ENCODE peak calls at places on chromosomes 12 and 14, in seven cellular contexts. One of them, this sample, is unnamed.

GRCh38 chr14:90599748-90600507 is 203.1 kb downstream of the CALM1 start:
- DNase-seq in ovary: no peak
- DNase-seq in uterus: no peak
- DNase-seq in K562: no peak
- DNase-seq in tibial nerve: no peak
- DNase-seq in body of pancreas: no peak
- DNase-seq in suprapubic skin: no peak
- DNase-seq in this sample: no peak

GRCh38 chr12:91685917-91686316 is 459.7 kb downstream of the BTG1 start:
- DNase-seq in tibial nerve: no peak
- DNase-seq in body of pancreas: no peak
- DNase-seq in suprapubic skin: no peak
- DNase-seq in uterus: no peak
- DNase-seq in K562: no peak
- DNase-seq in ovary: no peak
- DNase-seq in this sample: no peak

GRCh38 chr14:51473808-51474207 is 177.9 kb upstream of the FRMD6 start:
- DNase-seq in uterus: no peak
- DNase-seq in tibial nerve: no peak
- DNase-seq in K562: no peak
- DNase-seq in suprapubic skin: no peak
- DNase-seq in ovary: no peak
- DNase-seq in body of pancreas: no peak
- DNase-seq in this sample: no peak

GRCh38 chr12:109737111-109737510 is 23.5 kb downstream of the FAM222A start:
- DNase-seq in suprapubic skin: no peak
- DNase-seq in tibial nerve: no peak
- DNase-seq in uterus: no peak
- DNase-seq in ovary: no peak
- DNase-seq in K562: no peak
- DNase-seq in body of pancreas: peak; percentile 1
- DNase-seq in this sample: peak; percentile 24

GRCh38 chr12:43060738-43061137 is 471.2 kb upstream of the PRICKLE1 start:
- DNase-seq in K562: peak; percentile 0
- DNase-seq in uterus: no peak
- DNase-seq in body of pancreas: no peak
- DNase-seq in tibial nerve: no peak
- DNase-seq in ovary: no peak
- DNase-seq in suprapubic skin: no peak
- DNase-seq in this sample: no peak

GRCh38 chr14:36519431-36520321 is at the start of gene NKX2-1:
- DNase-seq in K562: no peak
- DNase-seq in ovary: no peak
- DNase-seq in suprapubic skin: no peak
- DNase-seq in tibial nerve: no peak
- DNase-seq in body of pancreas: no peak
- DNase-seq in uterus: no peak
- DNase-seq in this sample: no peak

GRCh38 chr12:131074221-131075083 is 120.7 kb downstream of the ADGRD1 start:
- DNase-seq in body of pancreas: no peak
- DNase-seq in K562: no peak
- DNase-seq in tibial nerve: peak; percentile 83
- DNase-seq in suprapubic skin: peak; percentile 78
- DNase-seq in ovary: peak; percentile 9
- DNase-seq in uterus: peak; percentile 36
- DNase-seq in this sample: no peak

GRCh38 chr14:60349663-60350365 is 100.8 kb downstream of the PPM1A start:
- DNase-seq in suprapubic skin: no peak
- DNase-seq in ovary: peak; percentile 8
- DNase-seq in body of pancreas: peak; percentile 49
- DNase-seq in K562: peak; percentile 61
- DNase-seq in tibial nerve: peak; percentile 49
- DNase-seq in uterus: no peak
- DNase-seq in this sample: no peak

GRCh38 chr14:25132734-25133422 is 82.9 kb upstream of the STXBP6 start:
- DNase-seq in uterus: peak; percentile 53
- DNase-seq in K562: peak; percentile 61
- DNase-seq in suprapubic skin: no peak
- DNase-seq in ovary: peak; percentile 22
- DNase-seq in tibial nerve: no peak
- DNase-seq in body of pancreas: peak; percentile 85
- DNase-seq in this sample: peak; percentile 72

GRCh38 chr14:77053046-77053841 is 24.7 kb upstream of the IRF2BPL start:
- DNase-seq in uterus: peak; percentile 78
- DNase-seq in tibial nerve: peak; percentile 68
- DNase-seq in ovary: peak; percentile 78
- DNase-seq in suprapubic skin: no peak
- DNase-seq in K562: peak; percentile 78
- DNase-seq in body of pancreas: peak; percentile 79
- DNase-seq in this sample: peak; percentile 80

GRCh38 chr14:94342334-94342934 is 19.3 kb upstream of the SERPINA6 start:
- DNase-seq in K562: no peak
- DNase-seq in tibial nerve: peak; percentile 92
- DNase-seq in body of pancreas: peak; percentile 94
- DNase-seq in ovary: peak; percentile 44
- DNase-seq in suprapubic skin: peak; percentile 94
- DNase-seq in uterus: peak; percentile 77
- DNase-seq in this sample: peak; percentile 87
- TF ChIP-seq POLR2A in K562: no peak
- TF ChIP-seq POLR2A in tibial nerve: no peak
- TF ChIP-seq POLR2A in body of pancreas: no peak
- TF ChIP-seq POLR2A in ovary: no peak
- TF ChIP-seq POLR2A in suprapubic skin: no peak
- TF ChIP-seq POLR2A in uterus: no peak
- TF ChIP-seq POLR2A in this sample: no peak

GRCh38 chr12:57079821-57080220 is 1.2 kb upstream of the NEMP1 start:
- DNase-seq in body of pancreas: no peak
- DNase-seq in ovary: no peak
- DNase-seq in K562: peak; percentile 18
- DNase-seq in tibial nerve: no peak
- DNase-seq in uterus: no peak
- DNase-seq in suprapubic skin: no peak
- DNase-seq in this sample: no peak

GRCh38 chr12:57080855-57081254 is 2.3 kb upstream of the NEMP1 start:
- DNase-seq in suprapubic skin: no peak
- DNase-seq in ovary: no peak
- DNase-seq in body of pancreas: no peak
- DNase-seq in K562: no peak
- DNase-seq in uterus: no peak
- DNase-seq in tibial nerve: no peak
- DNase-seq in this sample: no peak

DNA sequence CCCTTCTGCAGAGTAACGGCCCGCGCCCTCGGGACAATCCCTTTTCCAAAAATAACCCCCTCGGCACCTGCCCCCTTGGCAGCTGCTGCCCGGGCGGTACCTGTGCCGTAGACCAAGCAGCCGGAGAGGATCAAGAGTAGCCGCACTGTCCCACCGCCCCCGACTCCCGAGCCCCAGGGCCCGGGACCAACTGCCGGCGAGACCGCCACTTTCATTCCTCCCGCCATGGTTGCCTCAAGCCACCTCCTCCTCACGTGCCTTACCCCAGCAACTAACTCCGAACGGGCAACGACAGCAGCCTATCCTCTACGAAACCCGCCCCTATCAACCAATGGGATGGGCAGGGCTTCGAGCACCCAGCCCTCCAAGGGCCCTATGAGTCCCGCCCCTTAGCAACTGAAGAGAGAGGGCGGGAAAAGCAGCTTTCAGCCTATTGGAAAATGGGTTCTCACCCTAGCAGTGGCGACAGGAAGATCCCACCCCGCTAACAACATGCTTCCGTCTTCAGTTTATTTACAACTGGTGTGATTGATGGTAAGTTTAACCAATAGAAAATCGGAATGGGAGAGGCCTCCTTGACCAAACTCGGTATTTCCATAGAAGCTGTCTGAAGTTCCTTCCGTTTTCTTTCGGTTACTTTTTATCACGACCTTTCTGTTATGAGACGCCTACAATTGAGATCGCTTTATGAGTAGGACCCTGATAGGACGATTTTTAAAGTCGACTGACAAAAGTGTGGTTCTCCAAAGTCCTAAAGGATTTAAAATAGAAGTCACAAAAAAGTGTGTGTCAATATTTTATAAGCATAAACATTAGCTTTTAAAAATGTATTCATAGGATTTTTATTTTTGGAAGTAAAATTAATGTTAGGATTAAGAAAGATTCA is at the start of gene NEMP1:
- DNase-seq in tibial nerve: peak; percentile 95
- DNase-seq in ovary: peak; percentile 95
- DNase-seq in uterus: peak; percentile 95
- DNase-seq in K562: peak; percentile 99
- DNase-seq in body of pancreas: peak; percentile 99
- DNase-seq in suprapubic skin: peak; percentile 97
- DNase-seq in this sample: peak; percentile 95
- TF ChIP-seq POLR2A in tibial nerve: no peak
- TF ChIP-seq POLR2A in ovary: no peak
- TF ChIP-seq POLR2A in uterus: peak; percentile 56
- TF ChIP-seq POLR2A in K562: peak; percentile 94
- TF ChIP-seq POLR2A in body of pancreas: no peak
- TF ChIP-seq POLR2A in suprapubic skin: no peak
- TF ChIP-seq POLR2A in this sample: no peak

GRCh38 chr12:108616941-108617858 is 16.5 kb downstream of the SELPLG start:
- DNase-seq in ovary: no peak
- DNase-seq in tibial nerve: no peak
- DNase-seq in uterus: no peak
- DNase-seq in K562: no peak
- DNase-seq in suprapubic skin: no peak
- DNase-seq in body of pancreas: peak; percentile 46
- DNase-seq in this sample: no peak
- TF ChIP-seq POLR2A in ovary: no peak
- TF ChIP-seq POLR2A in tibial nerve: no peak
- TF ChIP-seq POLR2A in uterus: no peak
- TF ChIP-seq POLR2A in K562: no peak
- TF ChIP-seq POLR2A in suprapubic skin: no peak
- TF ChIP-seq POLR2A in body of pancreas: no peak
- TF ChIP-seq POLR2A in this sample: no peak

GRCh38 chr14:103360548-103360947 is 24.7 kb upstream of the MARK3 start:
- DNase-seq in body of pancreas: no peak
- DNase-seq in suprapubic skin: no peak
- DNase-seq in ovary: no peak
- DNase-seq in uterus: no peak
- DNase-seq in tibial nerve: no peak
- DNase-seq in K562: peak; percentile 84
- DNase-seq in this sample: no peak
- TF ChIP-seq POLR2A in body of pancreas: no peak
- TF ChIP-seq POLR2A in suprapubic skin: no peak
- TF ChIP-seq POLR2A in ovary: no peak
- TF ChIP-seq POLR2A in uterus: no peak
- TF ChIP-seq POLR2A in tibial nerve: no peak
- TF ChIP-seq POLR2A in K562: no peak
- TF ChIP-seq POLR2A in this sample: no peak

DNA sequence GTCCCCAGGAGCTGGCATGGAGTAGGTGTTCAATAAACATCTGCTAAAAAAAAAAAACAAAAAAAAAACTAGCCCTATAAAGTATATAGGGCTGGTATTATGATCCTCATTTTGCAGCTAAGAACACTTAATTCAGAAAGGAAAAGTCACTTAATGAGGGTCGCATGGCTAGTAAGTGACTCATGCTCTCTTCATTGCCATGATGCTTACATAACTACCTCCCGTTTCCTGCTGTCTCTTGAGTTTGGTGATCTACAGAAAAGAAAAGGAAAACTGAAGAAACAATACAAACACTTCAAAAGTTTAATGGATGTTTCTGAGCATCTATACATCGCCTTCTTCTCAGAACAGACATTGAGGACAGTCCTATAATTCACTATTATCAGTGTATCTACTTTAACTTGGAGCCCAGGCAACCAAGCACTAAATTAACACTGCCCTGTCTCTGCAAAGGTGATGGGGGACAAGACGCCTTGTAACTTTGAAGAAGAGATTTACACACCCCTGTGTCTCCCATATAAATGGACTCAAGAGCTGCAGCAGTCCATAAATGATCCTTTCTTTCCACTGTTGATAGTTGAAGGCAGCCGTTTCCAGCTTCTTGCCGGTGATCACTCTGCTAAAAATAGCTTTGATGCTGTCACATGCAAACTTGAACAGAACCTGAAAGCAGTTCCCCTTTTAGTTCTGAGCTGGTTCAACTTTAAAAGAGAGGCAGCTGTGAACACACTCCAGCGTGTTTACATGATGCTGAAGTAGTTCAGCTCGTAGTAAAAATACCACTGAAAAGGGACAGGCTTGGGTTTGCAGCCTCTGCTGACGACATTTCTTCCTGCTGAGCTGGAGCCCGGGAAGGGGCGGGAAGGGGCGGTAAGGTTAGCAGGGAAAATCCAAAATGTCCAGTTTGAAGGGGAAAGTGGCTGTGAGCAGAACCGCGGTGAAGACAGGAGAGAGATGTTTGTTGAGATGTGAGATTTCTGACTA is 113.3 kb downstream of the FOXN3 start:
- DNase-seq in body of pancreas: peak; percentile 55
- DNase-seq in suprapubic skin: peak; percentile 76
- DNase-seq in uterus: peak; percentile 65
- DNase-seq in K562: no peak
- DNase-seq in ovary: peak; percentile 60
- DNase-seq in tibial nerve: peak; percentile 64
- DNase-seq in this sample: peak; percentile 60
- TF ChIP-seq POLR2A in body of pancreas: no peak
- TF ChIP-seq POLR2A in suprapubic skin: no peak
- TF ChIP-seq POLR2A in uterus: peak; percentile 13
- TF ChIP-seq POLR2A in K562: no peak
- TF ChIP-seq POLR2A in ovary: peak; percentile 12
- TF ChIP-seq POLR2A in tibial nerve: no peak
- TF ChIP-seq POLR2A in this sample: no peak

DNA sequence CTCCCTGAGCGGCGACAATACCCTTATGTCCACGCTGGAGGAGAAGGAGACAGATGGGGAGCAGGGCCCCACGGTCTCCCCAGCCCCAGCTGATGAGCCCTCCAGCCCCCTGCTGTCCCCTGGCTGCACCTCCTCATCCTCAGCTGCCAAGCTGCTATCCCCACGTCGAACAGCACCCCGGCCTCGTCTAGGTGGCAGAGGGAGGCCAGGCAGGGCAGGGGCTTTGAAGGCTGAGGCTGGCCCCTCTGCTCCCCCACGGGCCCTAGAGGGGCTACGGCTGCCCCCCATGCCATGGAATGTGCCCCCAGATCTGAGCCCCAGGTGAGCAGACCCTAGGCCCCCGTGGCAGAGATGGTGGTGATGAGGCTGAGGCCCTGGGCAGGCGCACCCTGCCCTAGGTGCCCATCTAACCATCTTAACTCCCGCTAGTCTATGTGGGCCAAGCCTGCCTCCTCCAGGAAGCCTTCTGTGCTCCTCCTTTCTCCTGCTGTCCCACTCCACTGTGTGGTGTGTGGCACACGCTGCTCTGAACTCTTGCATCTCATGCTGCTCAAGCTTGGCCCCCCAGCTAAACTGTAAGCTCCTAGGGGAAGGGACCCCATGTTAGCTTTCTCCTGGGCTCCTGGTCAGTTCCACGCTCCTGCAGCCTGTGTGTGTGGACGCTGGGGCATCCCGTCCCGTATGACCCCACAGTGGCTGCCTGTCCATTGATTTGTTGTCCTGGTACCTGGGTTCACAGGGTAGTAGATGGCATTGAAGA is 12.1 kb downstream of the MCRS1 start:
- DNase-seq in ovary: no peak
- DNase-seq in body of pancreas: no peak
- DNase-seq in uterus: no peak
- DNase-seq in tibial nerve: no peak
- DNase-seq in suprapubic skin: no peak
- DNase-seq in K562: no peak
- DNase-seq in this sample: no peak
- TF ChIP-seq POLR2A in ovary: no peak
- TF ChIP-seq POLR2A in body of pancreas: no peak
- TF ChIP-seq POLR2A in uterus: no peak
- TF ChIP-seq POLR2A in tibial nerve: no peak
- TF ChIP-seq POLR2A in suprapubic skin: no peak
- TF ChIP-seq POLR2A in K562: no peak
- TF ChIP-seq POLR2A in this sample: no peak

This sample was measured in Peyer's patch.